ENCODE peak calls at places on chromosomes 13 and 19, in nine cellular contexts. X is stimulated activated CD8-positive, alpha-beta memory T cell treated with anti-CD3 and anti-CD28 coated beads, Interleukin-2, amount 100 ng/mL, for 48 hours; V is progenitor cell of endocrine pancreas; E is astrocyte of the hippocampus; J is midbrain; C is AG09309; W is skeletal muscle cell; Y is stimulated activated CD4-positive, alpha-beta T cell treated with anti-CD3 and anti-CD28 coated beads, Interleukin-4, amount 100 ng/mL, for 4 hours; N is cerebellar cortex. Z is an unnamed sample.

GRCh38 chr19:16180611-16181010 is 4.6 kb upstream of the FAM32A start:
- DNase-seq in C (peak), V (no peak), X (no peak), E (peak), W (peak), N (no peak), Y (no peak), J (no peak), Z (no peak)

GRCh38 chr13:101289764-101290163 is 126.5 kb downstream of the NALCN start:
- DNase-seq in W (no peak), X (no peak), N (no peak), C (no peak), Y (no peak), J (peak), E (peak), V (peak), Z (no peak)

GRCh38 chr19:11612816-11613511 is 15.7 kb downstream of the ZNF627 start:
- DNase-seq in J (no peak), E (no peak), C (no peak), W (no peak), N (no peak), Y (no peak), X (no peak), V (no peak), Z (no peak)

GRCh38 chr19:21566073-21566472 is 60.7 kb downstream of the ZNF429 start:
- DNase-seq in C (no peak), X (no peak), N (no peak), W (no peak), Y (peak), J (no peak), E (no peak), V (no peak), Z (no peak)

GRCh38 chr13:49791214-49791752 is 1.2 kb downstream of the KPNA3 start:
- DNase-seq in V (no peak), J (peak), C (no peak), N (peak), X (no peak), W (no peak), E (peak), Y (peak), Z (no peak)

GRCh38 chr19:12841094-12841493 is 2.8 kb downstream of the MAST1 start:
- DNase-seq in V (peak), J (no peak), N (peak), E (peak), Y (no peak), C (no peak), W (no peak), X (no peak), Z (no peak)

GRCh38 chr19:30556230-30556711 is 184.1 kb downstream of the ZNF536 start:
- DNase-seq in E (no peak), X (no peak), Y (no peak), C (no peak), W (no peak), N (peak), V (no peak), J (peak), Z (no peak)

GRCh38 chr19:1132625-1133383 is 29.0 kb downstream of the GPX4 start:
- DNase-seq in V (no peak), C (no peak), J (peak), X (peak), Y (no peak), W (no peak), N (no peak), E (peak), Z (peak)

GRCh38 chr19:40933025-40933424 is 51.0 kb upstream of the CYP2A7 start:
- DNase-seq in N (no peak), E (no peak), C (no peak), V (no peak), W (no peak), J (no peak), X (no peak), Y (no peak), Z (no peak)

GRCh38 chr19:48990400-48990799 is 2.7 kb downstream of the GYS1 start:
- DNase-seq in X (no peak), N (no peak), V (no peak), C (no peak), Y (no peak), W (no peak), J (no peak), E (no peak), Z (no peak)

GRCh38 chr19:40642757-40643325 is 41.7 kb downstream of the LTBP4 start:
- DNase-seq in X (no peak), Y (no peak), E (no peak), V (no peak), C (no peak), J (no peak), W (no peak), N (no peak), Z (no peak)

Z was measured in stimulated activated naive CD4-positive, alpha-beta T cell treated with Interleukin-2 at 50 U/mL for 16 hours.